ENCODE peak calls at places on chromosome 3, in ten cellular contexts. N, Q, S, C, J, T, B, V, L and F are unnamed samples.

GRCh38 chr3:119194237-119195150 is 21.1 kb downstream of the UPK1B start:
- DNase-seq in N (no peak), Q (peak), S (no peak), C (no peak), J (no peak), T (peak), B (no peak), V (no peak), L (no peak), F (no peak)

GRCh38 chr3:112327371-112327951 is 5.5 kb upstream of the CD200 start:
- DNase-seq in N (no peak), Q (peak), S (peak), C (no peak), J (peak), T (peak), B (peak), V (peak), L (peak), F (peak)

GRCh38 chr3:160885791-160886286 is 129.8 kb downstream of the PPM1L start:
- DNase-seq in N (peak), Q (peak), S (no peak), C (peak), J (peak), T (peak), B (peak), V (no peak), L (peak), F (no peak)

GRCh38 chr3:111956995-111957736 is 21.7 kb upstream of the ABHD10 start:
- DNase-seq in N (no peak), Q (no peak), S (no peak), C (no peak), J (no peak), T (no peak), B (no peak), V (no peak), L (no peak), F (no peak)

GRCh38 chr3:157237886-157238285 is 77.9 kb upstream of the CCNL1 start:
- DNase-seq in N (no peak), Q (no peak), S (no peak), C (no peak), J (no peak), T (no peak), B (no peak), V (no peak), L (no peak), F (no peak)

GRCh38 chr3:45199837-45200648 is 26.0 kb downstream of the TMEM158 start:
- DNase-seq in N (no peak), Q (no peak), S (peak), C (no peak), J (peak), T (peak), B (no peak), V (peak), L (no peak), F (no peak)

GRCh38 chr3:127196002-127196401 is 3.1 kb downstream of the PRR23E start:
- DNase-seq in N (no peak), Q (no peak), S (no peak), C (no peak), J (no peak), T (no peak), B (no peak), V (no peak), L (no peak), F (no peak)

GRCh38 chr3:51549311-51549710 is 10.8 kb downstream of the RAD54L2 start:
- DNase-seq in N (no peak), Q (no peak), S (no peak), C (no peak), J (no peak), T (no peak), B (no peak), V (no peak), L (no peak), F (no peak)

GRCh38 chr3:128482857-128483656 is 9.9 kb downstream of the GATA2 start:
- DNase-seq in N (peak), Q (peak), S (no peak), C (no peak), J (peak), T (peak), B (no peak), V (peak), L (no peak), F (no peak)

GRCh38 chr3:71478568-71478967 is 105.0 kb downstream of the FOXP1 start:
- DNase-seq in N (no peak), Q (no peak), S (no peak), C (no peak), J (no peak), T (peak), B (no peak), V (peak), L (no peak), F (no peak)

GRCh38 chr3:54856271-54856670 is 71.6 kb downstream of the LRTM1 start:
- DNase-seq in N (no peak), Q (no peak), S (no peak), C (no peak), J (no peak), T (no peak), B (no peak), V (no peak), L (no peak), F (no peak)

GRCh38 chr3:124092811-124093210 is 100.9 kb upstream of the ROPN1 start:
- DNase-seq in N (no peak), Q (no peak), S (no peak), C (no peak), J (peak), T (peak), B (no peak), V (no peak), L (no peak), F (no peak)

GRCh38 chr3:14256561-14257342 is 78.1 kb downstream of the LSM3 start:
- DNase-seq in N (no peak), Q (no peak), S (no peak), C (peak), J (no peak), T (no peak), B (no peak), V (peak), L (no peak), F (no peak)

GRCh38 chr3:23886311-23886710 is 30.5 kb downstream of the NKIRAS1 start:
- DNase-seq in N (no peak), Q (no peak), S (no peak), C (no peak), J (no peak), T (no peak), B (no peak), V (no peak), L (no peak), F (no peak)

GRCh38 chr3:23885210-23885609 is 31.6 kb downstream of the NKIRAS1 start:
- DNase-seq in N (no peak), Q (no peak), S (no peak), C (no peak), J (no peak), T (no peak), B (no peak), V (peak), L (no peak), F (no peak)

GRCh38 chr3:23880703-23881339 is 36.0 kb downstream of the NKIRAS1 start:
- DNase-seq in N (no peak), Q (no peak), S (no peak), C (no peak), J (no peak), T (peak), B (no peak), V (no peak), L (no peak), F (no peak)

GRCh38 chr3:23882487-23882918 is 34.3 kb downstream of the NKIRAS1 start:
- DNase-seq in N (no peak), Q (no peak), S (no peak), C (no peak), J (no peak), T (no peak), B (no peak), V (no peak), L (no peak), F (no peak)

GRCh38 chr3:23884481-23884880 is 32.3 kb downstream of the NKIRAS1 start:
- DNase-seq in N (no peak), Q (no peak), S (no peak), C (no peak), J (no peak), T (no peak), B (no peak), V (peak), L (no peak), F (no peak)
- TF ChIP-seq CTCF in N (peak), Q (no peak), S (no peak), C (no peak), J (peak), T (peak), B (no peak), V (peak), L (no peak), F (no peak)

GRCh38 chr3:16551342-16551976 is 38.0 kb upstream of the RFTN1 start:
- DNase-seq in N (no peak), Q (no peak), S (no peak), C (no peak), J (no peak), T (no peak), B (no peak), V (no peak), L (no peak), F (no peak)

GRCh38 chr3:16550676-16551341 is 37.3 kb upstream of the RFTN1 start:
- DNase-seq in N (no peak), Q (peak), S (peak), C (peak), J (peak), T (peak), B (peak), V (peak), L (peak), F (peak)

GRCh38 chr3:16547958-16548357 is 34.5 kb upstream of the RFTN1 start:
- DNase-seq in N (no peak), Q (no peak), S (no peak), C (no peak), J (no peak), T (no peak), B (no peak), V (no peak), L (no peak), F (no peak)

GRCh38 chr3:16548721-16549120 is 35.2 kb upstream of the RFTN1 start:
- DNase-seq in N (no peak), Q (peak), S (no peak), C (no peak), J (peak), T (peak), B (no peak), V (peak), L (no peak), F (no peak)

DNA sequence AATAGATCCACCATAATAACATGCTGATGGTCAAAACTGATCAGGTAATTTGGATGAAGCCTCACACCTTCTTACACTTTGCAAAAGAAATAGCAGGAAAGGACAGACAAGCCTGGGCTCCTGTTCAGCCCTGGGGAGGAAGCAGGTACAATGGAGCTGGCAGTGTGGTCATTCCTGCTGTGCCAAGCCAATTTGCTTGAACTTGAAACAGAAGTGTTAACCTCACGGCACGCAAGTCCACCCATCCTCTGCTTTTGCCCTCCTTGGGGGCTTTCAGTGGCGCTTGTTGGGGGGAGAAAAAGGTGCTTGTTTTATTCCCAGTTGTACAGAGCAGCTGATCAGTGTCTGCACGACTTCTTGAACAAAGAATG is 36.8 kb upstream of the RFTN1 start:
- DNase-seq in N (no peak), Q (no peak), S (no peak), C (no peak), J (no peak), T (no peak), B (no peak), V (peak), L (no peak), F (no peak)
- H3K4me3 ChIP-seq in N (peak), Q (no peak), S (no peak), C (no peak), J (peak), T (no peak), B (no peak), V (peak), L (no peak), F (no peak)

GRCh38 chr3:82012775-82013174 is 251.3 kb upstream of the GBE1 start:
- DNase-seq in N (no peak), Q (no peak), S (no peak), C (no peak), J (peak), T (no peak), B (no peak), V (peak), L (no peak), F (no peak)
- TF ChIP-seq CTCF in N (no peak), Q (no peak), S (no peak), C (no peak), J (no peak), T (peak), B (no peak), V (peak), L (peak), F (peak)

GRCh38 chr3:52915245-52915772 is 18.0 kb upstream of the STIMATE start:
- DNase-seq in N (no peak), Q (no peak), S (no peak), C (no peak), J (no peak), T (no peak), B (no peak), V (no peak), L (no peak), F (no peak)
- H3K4me3 ChIP-seq in N (no peak), Q (no peak), S (no peak), C (no peak), J (no peak), T (no peak), B (no peak), V (no peak), L (no peak), F (no peak)

GRCh38 chr3:53169045-53169831 is 8.2 kb downstream of the PRKCD start:
- DNase-seq in N (peak), Q (no peak), S (peak), C (peak), J (peak), T (no peak), B (peak), V (no peak), L (peak), F (no peak)
- TF ChIP-seq CTCF in N (no peak), Q (no peak), S (no peak), C (no peak), J (no peak), T (no peak), B (peak), V (no peak), L (no peak), F (no peak)

GRCh38 chr3:98718730-98719129 is 44.4 kb upstream of the ST3GAL6 start:
- DNase-seq in N (no peak), Q (no peak), S (no peak), C (no peak), J (no peak), T (no peak), B (no peak), V (no peak), L (no peak), F (no peak)
- H3K4me3 ChIP-seq in N (no peak), Q (no peak), S (no peak), C (no peak), J (no peak), T (no peak), B (no peak), V (no peak), L (no peak), F (no peak)

GRCh38 chr3:188830955-188831354 is 340.8 kb upstream of the TPRG1 start:
- DNase-seq in N (no peak), Q (no peak), S (no peak), C (no peak), J (peak), T (no peak), B (no peak), V (no peak), L (no peak), F (no peak)
- TF ChIP-seq CTCF in N (peak), Q (peak), S (no peak), C (no peak), J (peak), T (peak), B (peak), V (no peak), L (peak), F (no peak)

DNA sequence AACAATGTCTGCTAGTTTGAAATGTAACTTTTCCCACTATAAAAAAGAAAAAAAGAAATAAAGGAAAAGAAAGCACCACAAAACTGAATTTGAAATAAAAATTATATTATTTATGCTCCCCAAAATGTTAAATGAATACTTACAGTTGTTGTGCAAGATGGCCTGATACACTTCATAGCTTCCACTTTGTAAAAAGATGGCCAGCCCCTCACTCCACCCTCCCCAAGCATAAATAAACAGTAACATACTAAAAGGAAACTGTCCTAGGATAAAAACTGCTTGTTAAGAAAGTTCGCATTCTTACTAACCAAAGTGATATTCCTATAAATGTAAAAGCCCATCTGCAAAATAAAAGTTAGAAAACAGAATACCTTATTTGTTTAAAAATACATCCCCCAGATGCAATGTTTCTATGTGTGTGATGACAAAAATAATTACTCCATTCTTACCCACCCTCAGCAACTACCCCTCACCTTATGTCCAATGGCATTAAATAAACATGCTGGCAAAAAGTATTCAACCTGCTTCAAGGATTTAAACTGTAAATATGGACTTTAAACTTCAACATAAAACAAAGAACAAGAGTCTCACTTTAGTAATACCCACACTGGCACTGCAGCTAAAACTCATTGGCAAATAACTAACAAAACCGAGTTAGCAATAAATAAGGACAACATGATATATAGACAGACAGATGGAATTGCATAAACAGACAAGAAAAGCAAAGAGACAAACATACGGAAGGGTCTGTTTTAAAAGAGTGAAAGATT is 47.8 kb downstream of the ZBTB20 start:
- DNase-seq in N (no peak), Q (no peak), S (no peak), C (peak), J (no peak), T (peak), B (no peak), V (no peak), L (no peak), F (no peak)
- H3K4me3 ChIP-seq in N (peak), Q (peak), S (peak), C (peak), J (peak), T (peak), B (no peak), V (no peak), L (no peak), F (no peak)

GRCh38 chr3:60102154-60102553 is 1052.3 kb upstream of the CFAP20DC start:
- DNase-seq in N (no peak), Q (no peak), S (no peak), C (no peak), J (no peak), T (no peak), B (no peak), V (no peak), L (no peak), F (no peak)
- TF ChIP-seq CTCF in N (no peak), Q (no peak), S (no peak), C (no peak), J (no peak), T (no peak), B (no peak), V (no peak), L (no peak), F (no peak)